ENCODE peak calls at places on chromosome 6, in nine cellular contexts. R, H, N, X, A, F, E, P and M are unnamed samples.

GRCh38 chr6:19991176-19991575 is 154.0 kb downstream of the ID4 start:
- DNase-seq in R (no peak), H (no peak), N (no peak), X (no peak), A (no peak), F (no peak), E (no peak), P (no peak), M (no peak)

GRCh38 chr6:27893836-27894807 is 18.1 kb downstream of the OR2B2 start:
- DNase-seq in R (peak), H (peak), N (peak), X (peak), A (peak), F (peak), E (peak), P (peak), M (peak)

GRCh38 chr6:139625998-139626975 is 251.8 kb upstream of the CITED2 start:
- DNase-seq in R (no peak), H (no peak), N (peak), X (no peak), A (peak), F (no peak), E (no peak), P (no peak), M (no peak)

GRCh38 chr6:106163966-106164877 is 78.1 kb downstream of the PRDM1 start:
- DNase-seq in R (peak), H (no peak), N (peak), X (no peak), A (peak), F (no peak), E (no peak), P (no peak), M (peak)

GRCh38 chr6:7051780-7052440 is 55.9 kb upstream of the RREB1 start:
- DNase-seq in R (no peak), H (peak), N (peak), X (peak), A (peak), F (peak), E (peak), P (peak), M (peak)

GRCh38 chr6:28657367-28657755 is 131.7 kb downstream of the GPX5 start:
- DNase-seq in R (no peak), H (no peak), N (no peak), X (no peak), A (no peak), F (no peak), E (no peak), P (no peak), M (no peak)

GRCh38 chr6:119348308-119349040 is 1.1 kb downstream of the MAN1A1 start:
- DNase-seq in R (peak), H (peak), N (no peak), X (peak), A (peak), F (peak), E (peak), P (peak), M (peak)

GRCh38 chr6:157764346-157765068 is 58.5 kb upstream of the SNX9 start:
- DNase-seq in R (peak), H (peak), N (peak), X (peak), A (peak), F (peak), E (peak), P (no peak), M (peak)

GRCh38 chr6:165178056-165178455 is 131.3 kb downstream of the C6orf118 start:
- DNase-seq in R (no peak), H (no peak), N (no peak), X (no peak), A (no peak), F (no peak), E (no peak), P (no peak), M (no peak)

GRCh38 chr6:52712136-52712535 is 41.2 kb downstream of the TMEM14A start:
- DNase-seq in R (no peak), H (no peak), N (peak), X (no peak), A (no peak), F (no peak), E (no peak), P (no peak), M (no peak)

GRCh38 chr6:39593644-39594043 is 131.6 kb downstream of the KIF6 start:
- DNase-seq in R (no peak), H (no peak), N (no peak), X (no peak), A (no peak), F (no peak), E (no peak), P (no peak), M (no peak)

GRCh38 chr6:116280161-116280959 is 630 bp upstream of the TSPYL1 start:
- DNase-seq in R (no peak), H (no peak), N (peak), X (no peak), A (no peak), F (peak), E (no peak), P (no peak), M (no peak)

GRCh38 chr6:170371588-170371987 is 65.0 kb downstream of the FAM120B start:
- DNase-seq in R (no peak), H (no peak), N (no peak), X (no peak), A (no peak), F (no peak), E (no peak), P (peak), M (no peak)

GRCh38 chr6:105771313-105771970 is 314.7 kb upstream of the PRDM1 start:
- DNase-seq in R (no peak), H (no peak), N (no peak), X (no peak), A (no peak), F (no peak), E (no peak), P (no peak), M (no peak)

GRCh38 chr6:144158133-144158532 is 7.8 kb downstream of the STX11 start:
- DNase-seq in R (no peak), H (peak), N (peak), X (no peak), A (peak), F (peak), E (no peak), P (no peak), M (no peak)

GRCh38 chr6:11493979-11494378 is 43.6 kb upstream of the TMEM170B start:
- DNase-seq in R (no peak), H (no peak), N (no peak), X (no peak), A (no peak), F (no peak), E (no peak), P (no peak), M (no peak)

DNA sequence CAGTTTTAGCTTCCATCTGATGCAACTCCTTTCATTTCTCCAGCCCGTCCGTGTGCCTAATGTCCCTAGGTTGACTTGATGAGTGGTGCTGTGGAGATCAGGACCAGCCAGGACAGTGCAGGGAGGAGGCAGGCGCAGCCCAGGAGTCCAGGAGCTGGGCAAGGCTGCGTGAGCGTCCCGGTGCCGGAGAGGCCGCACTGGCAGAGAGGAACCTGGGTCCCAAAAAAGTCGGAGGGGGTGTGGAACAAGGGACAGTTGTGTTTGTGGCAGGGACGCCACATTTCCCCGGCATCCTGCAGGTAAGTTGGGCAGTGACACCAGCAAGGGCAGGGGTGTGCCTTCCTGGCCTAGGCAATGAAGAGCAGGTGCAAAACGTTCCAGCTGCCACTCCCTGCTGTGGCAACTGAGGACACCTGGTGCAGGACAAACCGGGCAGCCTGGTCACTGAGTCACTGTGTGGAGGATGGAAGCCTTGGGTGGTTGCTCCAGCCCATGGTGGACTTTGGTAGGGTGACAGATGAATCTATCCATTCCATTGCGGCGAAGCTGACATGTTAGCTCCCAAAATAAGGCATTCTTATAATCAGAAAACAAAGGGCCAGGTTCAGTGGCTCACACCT is 53.2 kb downstream of the RAMACL start:
- DNase-seq in R (no peak), H (no peak), N (no peak), X (no peak), A (no peak), F (no peak), E (no peak), P (no peak), M (no peak)
- TF ChIP-seq CTCF in R (no peak), H (no peak), N (no peak), X (no peak), A (no peak), F (no peak), E (no peak), P (no peak), M (no peak)

DNA sequence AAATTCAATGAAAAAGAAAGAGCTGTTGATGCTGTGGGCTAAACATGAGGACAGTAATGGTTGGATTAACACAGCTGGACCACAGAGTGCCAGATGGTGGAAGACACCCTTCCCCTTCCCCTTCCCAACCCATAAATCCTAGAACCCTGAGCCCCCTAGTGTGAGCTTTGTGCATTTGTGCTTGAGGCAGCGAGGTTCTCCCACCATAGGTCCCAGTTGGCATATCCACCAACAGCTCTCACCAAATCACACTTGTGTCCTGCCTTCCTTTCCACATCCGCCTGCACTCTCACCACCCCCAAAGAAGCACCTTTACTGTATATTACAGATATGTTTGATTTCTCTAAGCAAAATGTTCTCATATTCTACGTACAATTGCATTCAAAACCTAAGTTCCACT is 32.8 kb upstream of the HBS1L start:
- DNase-seq in R (no peak), H (no peak), N (no peak), X (no peak), A (no peak), F (no peak), E (no peak), P (no peak), M (no peak)
- TF ChIP-seq CTCF in R (no peak), H (no peak), N (no peak), X (no peak), A (no peak), F (no peak), E (no peak), P (no peak), M (peak)

GRCh38 chr6:168616807-168617756 is 176.1 kb downstream of the SMOC2 start:
- DNase-seq in R (no peak), H (no peak), N (no peak), X (peak), A (no peak), F (peak), E (no peak), P (no peak), M (no peak)
- TF ChIP-seq CTCF in R (peak), H (peak), N (no peak), X (no peak), A (peak), F (peak), E (no peak), P (no peak), M (no peak)

GRCh38 chr6:97501875-97502274 is 218.9 kb upstream of the MMS22L start:
- DNase-seq in R (no peak), H (no peak), N (no peak), X (no peak), A (no peak), F (no peak), E (no peak), P (no peak), M (no peak)
- TF ChIP-seq CTCF in R (no peak), H (no peak), N (no peak), X (no peak), A (no peak), F (no peak), E (no peak), P (no peak), M (no peak)

GRCh38 chr6:15274696-15275387 is 29.0 kb downstream of the JARID2 start:
- DNase-seq in R (no peak), H (no peak), N (peak), X (no peak), A (no peak), F (no peak), E (no peak), P (no peak), M (no peak)
- TF ChIP-seq CTCF in R (no peak), H (peak), N (peak), X (no peak), A (peak), F (no peak), E (no peak), P (no peak), M (no peak)

DNA sequence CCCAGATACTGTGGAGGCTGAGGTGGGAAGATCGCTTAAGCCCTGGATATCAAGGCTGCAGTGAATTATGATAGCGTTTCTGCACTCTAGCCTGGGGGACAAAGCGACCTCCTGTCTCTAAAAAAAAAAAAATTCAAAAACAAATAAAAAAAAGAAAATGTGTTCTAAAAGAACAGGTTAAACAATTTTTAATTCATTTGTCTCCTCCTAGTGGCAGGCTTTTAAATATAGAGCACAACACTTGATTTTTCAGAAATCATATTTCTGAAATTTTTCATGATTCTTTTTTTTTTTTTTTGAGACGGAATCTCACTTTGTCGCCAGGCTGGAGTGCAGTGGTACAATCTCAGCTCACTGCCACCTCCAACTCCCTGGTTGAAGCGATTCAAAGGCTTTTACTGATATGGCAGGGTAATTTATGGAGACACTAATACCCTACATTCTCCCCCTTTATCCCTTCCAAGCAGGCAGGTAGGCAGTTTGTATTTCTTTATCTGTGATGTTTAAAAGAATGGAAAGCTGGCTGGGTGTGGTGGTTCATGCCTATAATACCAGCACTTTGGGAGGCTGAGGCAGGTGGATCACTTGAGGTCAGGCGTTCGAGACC is 8.7 kb upstream of the GTF3C6 start:
- DNase-seq in R (no peak), H (no peak), N (peak), X (no peak), A (no peak), F (no peak), E (no peak), P (no peak), M (peak)
- TF ChIP-seq CTCF in R (peak), H (peak), N (peak), X (no peak), A (peak), F (no peak), E (peak), P (no peak), M (peak)

GRCh38 chr6:130381459-130382380 is 15.9 kb downstream of the TMEM200A start:
- DNase-seq in R (no peak), H (no peak), N (no peak), X (no peak), A (no peak), F (no peak), E (no peak), P (no peak), M (no peak)
- TF ChIP-seq CTCF in R (no peak), H (no peak), N (no peak), X (no peak), A (no peak), F (no peak), E (peak), P (no peak), M (peak)